ENCODE peak calls at places on chromosomes 16 and 17, in four cellular contexts. G is stimulated activated naive B cell treated with anti-CD40 and anti-IgM and Interleukin-4, amounts not matched to agents 10 μg/mL and 1 μg/mL and 100 μg/mL, for 72 hours; K is neural crest cell; O is SW480. B is an unnamed sample.

GRCh38 chr16:87426423-87427215 is 34.5 kb downstream of the MAP1LC3B start:
- DNase-seq in K (no peak), G (no peak), O (no peak), B (no peak)

GRCh38 chr17:34733351-34733750 is 154.0 kb downstream of the TMEM132E start:
- DNase-seq in K (no peak), O (no peak), G (no peak), B (no peak)

GRCh38 chr17:38729886-38730525 is at the start of gene CISD3:
- DNase-seq in G (peak), O (peak), K (peak), B (no peak)

GRCh38 chr17:27319536-27320221 is 25.8 kb downstream of the WSB1 start:
- DNase-seq in K (no peak), O (no peak), G (no peak), B (no peak)

GRCh38 chr16:72468582-72468981 is 296.6 kb upstream of the PMFBP1 start:
- DNase-seq in G (no peak), K (no peak), O (no peak), B (no peak)

GRCh38 chr16:80449332-80449731 is 91.5 kb upstream of the DYNLRB2 start:
- DNase-seq in K (no peak), O (no peak), G (no peak), B (no peak)

GRCh38 chr16:69796285-69797118 is 34.4 kb downstream of the WWP2 start:
- DNase-seq in O (peak), G (no peak), K (peak), B (peak)

GRCh38 chr16:27531186-27531585 is 18.5 kb downstream of the GTF3C1 start:
- DNase-seq in O (no peak), G (no peak), K (no peak), B (no peak)

GRCh38 chr16:14309906-14310305 is 238.8 kb downstream of the MRTFB start:
- DNase-seq in G (no peak), O (no peak), K (no peak), B (no peak)

GRCh38 chr16:87318158-87318644 is 1.0 kb upstream of the C16orf95 start:
- DNase-seq in O (no peak), K (no peak), G (no peak), B (no peak)

GRCh38 chr16:12255919-12256665 is 279.6 kb downstream of the SNX29 start:
- DNase-seq in G (no peak), O (no peak), K (no peak), B (no peak)

GRCh38 chr17:57434361-57434760 is 178.0 kb downstream of the MSI2 start:
- DNase-seq in K (no peak), O (no peak), G (no peak), B (no peak)

GRCh38 chr16:66386629-66387622 is 20.4 kb downstream of the CDH5 start:
- DNase-seq in O (no peak), G (no peak), K (no peak), B (no peak)

GRCh38 chr16:2023098-2023925 is 3.4 kb upstream of the NHERF2 start:
- DNase-seq in G (peak), K (peak), O (peak), B (no peak)

GRCh38 chr17:78705071-78705470 is 77.0 kb downstream of the CYTH1 start:
- DNase-seq in K (no peak), O (no peak), G (no peak), B (no peak)

GRCh38 chr16:11100239-11100750 is 155.7 kb downstream of the SOCS1 start:
- DNase-seq in G (no peak), O (no peak), K (no peak), B (no peak)

GRCh38 chr17:45334231-45334630 is 17.4 kb upstream of the MAP3K14 start:
- DNase-seq in K (no peak), G (no peak), O (no peak), B (no peak)

GRCh38 chr16:53771655-53772497 is 67.9 kb downstream of the FTO start:
- DNase-seq in O (no peak), G (no peak), K (no peak), B (no peak)

GRCh38 chr17:57757735-57758134 is 12.6 kb upstream of the CCDC182 start:
- DNase-seq in G (no peak), O (no peak), K (no peak), B (no peak)

B was measured in kidney epithelial cell.